ENCODE peak calls at places on chromosomes 5 and 9, in four cellular contexts. A, E, K and N are unnamed samples. For H3K4me1, the result is how much of the 10 kb centered on the place peaks cover.

GRCh38 chr5:136064510-136064909 is 35.7 kb downstream of the TGFBI start:
- DNase-seq in A (no peak), E (peak), K (peak), N (no peak)

GRCh38 chr9:115575147-115575546 is 457.2 kb upstream of the TNC start:
- DNase-seq in A (no peak), K (no peak), E (no peak), N (no peak)

GRCh38 chr9:28866951-28867350 is 1293.7 kb upstream of the C9orf72 start:
- DNase-seq in K (no peak), E (no peak), A (no peak), N (no peak)

GRCh38 chr5:137605377-137605776 is 106.3 kb upstream of the SPOCK1 start:
- DNase-seq in E (peak), A (peak), K (peak), N (no peak)

GRCh38 chr5:37839441-37840035 is 303 bp downstream of the GDNF start:
- DNase-seq in K (peak), A (peak), E (peak), N (no peak)

GRCh38 chr5:62473209-62473608 is 60.6 kb downstream of the IPO11 start:
- DNase-seq in K (no peak), E (peak), A (no peak), N (no peak)

GRCh38 chr5:141223112-141223783 is at the start of gene PCDHB14:
- DNase-seq in K (peak), E (peak), A (peak), N (peak)

GRCh38 chr9:90141723-90142122 is 500.9 kb downstream of the DIRAS2 start:
- DNase-seq in A (peak), E (peak), K (peak), N (peak)

GRCh38 chr9:130689937-130690700 is 3.5 kb upstream of the EXOSC2 start:
- DNase-seq in E (peak), K (peak), A (peak), N (peak)

GRCh38 chr9:79470957-79471356 is 100.8 kb upstream of the TLE4 start:
- DNase-seq in K (no peak), E (no peak), A (no peak), N (no peak)

GRCh38 chr5:10601246-10602030 is 37.6 kb downstream of the ANKRD33B start:
- DNase-seq in E (peak), A (no peak), K (no peak), N (peak)

GRCh38 chr9:14075218-14075617 is 238.7 kb downstream of the NFIB start:
- DNase-seq in A (no peak), K (no peak), E (no peak), N (no peak)

GRCh38 chr9:113995963-113996362 is 82.1 kb downstream of the AMBP start:
- DNase-seq in E (no peak), K (no peak), A (no peak), N (no peak)

GRCh38 chr5:171861383-171861782 is 75.8 kb downstream of the SMIM23 start:
- DNase-seq in E (peak), K (no peak), A (no peak), N (no peak)

GRCh38 chr9:37036237-37037136 is 2.4 kb upstream of the PAX5 start:
- DNase-seq in E (peak), A (peak), K (peak), N (peak)

GRCh38 chr5:172648008-172648359 is 6.9 kb downstream of the NEURL1B start:
- DNase-seq in K (no peak), A (no peak), E (no peak), N (no peak)

GRCh38 chr5:126376443-126376842 is 46.8 kb upstream of the GRAMD2B start:
- DNase-seq in A (no peak), K (no peak), E (no peak), N (no peak)

GRCh38 chr9:18437315-18438200 is 36.4 kb upstream of the ADAMTSL1 start:
- DNase-seq in E (peak), A (peak), K (peak), N (no peak)

GRCh38 chr5:58460727-58461286 is 921 bp upstream of the PLK2 start:
- DNase-seq in A (peak), K (peak), E (peak), N (peak)

GRCh38 chr5:73743161-73743560 is 117.2 kb downstream of the ARHGEF28 start:
- DNase-seq in E (no peak), K (no peak), A (no peak), N (no peak)

GRCh38 chr5:107340631-107341030 is 330.1 kb downstream of the EFNA5 start:
- DNase-seq in K (no peak), E (no peak), A (no peak), N (no peak)

GRCh38 chr5:178205010-178205748 is 846 bp downstream of the HNRNPAB start:
- DNase-seq in K (peak), A (peak), E (peak), N (peak)

GRCh38 chr9:137113385-137114159 is 961 bp downstream of the DPP7 start:
- DNase-seq in E (peak), K (no peak), A (peak), N (no peak)

GRCh38 chr9:101966706-101967105 is 228.3 kb upstream of the GRIN3A start:
- DNase-seq in K (no peak), E (no peak), A (no peak), N (no peak)

GRCh38 chr5:101788797-101789196 is 507.3 kb downstream of the SLCO4C1 start:
- DNase-seq in K (no peak), E (no peak), A (peak), N (no peak)

GRCh38 chr5:16552666-16553343 is 64.0 kb downstream of the RETREG1 start:
- DNase-seq in K (peak), A (peak), E (peak), N (peak)

GRCh38 chr5:143200781-143201398 is 202.6 kb downstream of the NR3C1 start:
- DNase-seq in K (no peak), E (peak), A (no peak), N (no peak)

GRCh38 chr5:150523472-150524350 is 15.8 kb downstream of the NDST1 start:
- DNase-seq in A (peak), K (peak), E (peak), N (peak)

GRCh38 chr5:152376871-152377270 is 28.2 kb downstream of the NMUR2 start:
- DNase-seq in E (no peak), A (no peak), K (no peak), N (no peak)

GRCh38 chr5:17370651-17371050 is 127.4 kb upstream of the TAF11L2 start:
- DNase-seq in E (no peak), A (no peak), K (no peak), N (no peak)

GRCh38 chr9:91144782-91145181 is 216.9 kb downstream of the AUH start:
- DNase-seq in K (no peak), E (peak), A (no peak), N (no peak)

GRCh38 chr5:41193462-41194166 is 19.7 kb downstream of the C6 start:
- DNase-seq in A (no peak), K (no peak), E (peak), N (no peak)

GRCh38 chr5:154858972-154859950 is 834 bp downstream of the CNOT8 start:
- DNase-seq in E (peak), A (no peak), K (no peak), N (peak)

GRCh38 chr5:132114150-132115121 is 40.8 kb downstream of the CSF2 start:
- DNase-seq in K (no peak), E (no peak), A (no peak), N (no peak)
- TF ChIP-seq EZH2phosphoT487 in K (no peak), E (no peak), A (no peak), N (no peak)

DNA sequence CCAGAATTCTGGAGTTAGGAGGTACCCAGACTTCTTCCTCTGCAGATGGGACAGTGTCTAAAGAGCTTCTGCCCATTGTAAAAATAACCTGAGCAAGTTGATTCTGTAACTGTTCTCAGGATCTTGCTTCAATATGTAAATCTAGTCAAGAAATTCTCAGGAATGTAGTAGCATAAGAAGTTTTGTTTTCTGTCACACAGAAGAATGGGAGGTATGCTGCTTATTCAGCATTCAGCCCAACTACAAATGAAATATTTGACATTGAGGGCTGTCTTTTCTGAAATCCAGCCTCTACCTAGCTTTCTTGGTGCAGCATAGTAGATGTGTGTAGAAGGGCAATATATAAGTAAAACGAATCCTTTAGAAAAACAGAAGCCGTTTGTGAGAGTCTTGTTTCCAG is 13.8 kb downstream of the MACIR start:
- DNase-seq in K (no peak), E (no peak), A (peak), N (no peak)
- H3K4me2 ChIP-seq in K (no peak), E (no peak), A (peak), N (no peak)

GRCh38 chr9:70409280-70409679 is 5.2 kb downstream of the KLF9 start:
- DNase-seq in A (no peak), K (no peak), E (no peak), N (no peak)
- H3K4me1 ChIP-seq in A (under half), K (under half), E (under half), N (under half)

GRCh38 chr5:127550652-127551409 is 33.4 kb downstream of the PRRC1 start:
- DNase-seq in K (no peak), A (no peak), E (no peak), N (no peak)
- TF ChIP-seq EZH2phosphoT487 in K (no peak), A (no peak), E (no peak), N (no peak)

DNA sequence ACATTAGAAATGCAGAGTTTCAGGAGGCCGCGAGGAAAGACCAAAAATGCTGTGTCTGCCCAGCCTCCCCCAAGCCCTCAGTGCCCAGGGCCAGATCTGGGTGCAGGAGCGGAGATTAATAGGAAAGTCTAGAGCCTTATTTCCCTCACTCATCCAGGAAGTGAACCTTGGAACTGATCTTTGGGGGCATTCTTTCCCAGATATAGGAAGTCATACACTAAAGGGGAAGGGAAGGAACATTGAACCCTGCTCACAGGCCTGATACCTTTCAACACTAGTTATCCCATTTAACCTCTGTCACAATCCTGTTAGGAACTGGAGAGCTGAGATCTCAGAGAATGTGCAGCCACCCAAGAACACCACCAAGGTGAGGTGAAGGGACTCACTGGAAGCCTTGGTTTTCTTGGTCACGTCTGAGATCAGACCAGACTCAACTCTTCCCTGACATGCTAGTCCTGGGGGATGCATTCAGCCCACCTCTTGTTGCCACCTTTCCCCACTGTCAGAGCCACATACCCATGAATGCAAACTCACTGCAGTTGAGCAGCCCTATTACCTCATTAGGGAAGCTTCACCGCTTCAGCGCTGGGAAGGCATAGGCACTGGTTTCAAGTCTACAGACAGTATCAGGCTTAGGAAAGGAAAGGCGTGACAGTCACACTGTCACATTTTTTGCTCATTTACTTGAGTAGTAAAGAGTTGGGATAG is 95.0 kb downstream of the KIAA1958 start:
- DNase-seq in K (peak), A (no peak), E (no peak), N (no peak)
- H3K4me2 ChIP-seq in K (peak), A (peak), E (no peak), N (no peak)

DNA sequence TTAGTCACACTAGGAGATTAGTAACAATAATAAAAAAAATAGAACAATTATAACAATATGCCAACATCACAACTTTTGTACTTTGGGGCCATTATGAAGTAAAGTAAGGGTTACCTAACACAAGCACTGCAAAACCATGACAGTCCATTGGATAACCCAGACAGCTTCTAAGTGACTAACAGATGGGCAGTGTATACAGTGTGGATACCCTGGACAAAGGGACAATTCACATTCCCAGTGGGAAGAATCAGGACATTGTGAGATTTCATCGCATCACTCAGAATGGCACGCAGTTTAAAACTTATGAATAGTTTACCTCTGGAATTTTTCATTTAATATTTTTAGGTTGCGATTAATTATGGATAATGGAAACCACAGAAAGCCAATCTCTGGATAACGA is 45.6 kb upstream of the JADE2 start:
- DNase-seq in K (no peak), A (no peak), E (no peak), N (no peak)
- H3K4me1 ChIP-seq in K (under half), A (under half), E (under half), N (under half)